ENCODE peak calls at places on chromosomes 6 and 20, in five cellular contexts. H, W, V, S and J are unnamed samples.

GRCh38 chr6:104753251-104753650 is 106.5 kb downstream of the HACE1 start:
- DNase-seq in W (no peak), H (no peak), V (no peak), S (no peak), J (no peak)

GRCh38 chr6:38501931-38502330 is 137.8 kb downstream of the BTBD9 start:
- DNase-seq in W (no peak), H (peak), V (no peak), S (no peak), J (no peak)

GRCh38 chr6:115796061-115796460 is 264.6 kb downstream of the FRK start:
- DNase-seq in H (no peak), W (no peak), S (no peak), V (no peak), J (no peak)

GRCh38 chr6:167141667-167142432 is 15.9 kb downstream of the GPR31 start:
- DNase-seq in W (peak), S (peak), V (peak), H (no peak), J (peak)

GRCh38 chr6:53464483-53464882 is 80.4 kb downstream of the GCLC start:
- DNase-seq in V (no peak), H (no peak), W (no peak), S (no peak), J (no peak)

GRCh38 chr6:29909995-29910394 is 32.3 kb upstream of the HLA-A start:
- DNase-seq in W (no peak), V (no peak), H (no peak), S (no peak), J (peak)

GRCh38 chr6:36686668-36687513 is 8.4 kb downstream of the CDKN1A start:
- DNase-seq in V (no peak), H (no peak), S (no peak), W (no peak), J (no peak)

GRCh38 chr6:70616728-70617260 is 50.1 kb downstream of the SDHAF4 start:
- DNase-seq in H (no peak), V (no peak), W (no peak), S (no peak), J (no peak)

GRCh38 chr6:113856571-113857564 is at the start of gene MARCKS:
- DNase-seq in W (peak), S (no peak), H (peak), V (peak), J (peak)

GRCh38 chr6:125098253-125098652 is 55.3 kb upstream of the TPD52L1 start:
- DNase-seq in S (no peak), H (no peak), V (no peak), W (no peak), J (no peak)

GRCh38 chr6:6686748-6687601 is 98.5 kb downstream of the LY86 start:
- DNase-seq in H (peak), S (no peak), W (peak), V (peak), J (peak)

GRCh38 chr6:7701212-7701834 is 24.6 kb upstream of the BMP6 start:
- DNase-seq in V (no peak), W (peak), S (no peak), H (no peak), J (peak)

GRCh38 chr20:61328906-61329558 is 77.0 kb downstream of the CDH4 start:
- DNase-seq in S (no peak), H (no peak), V (no peak), W (no peak), J (no peak)

GRCh38 chr20:58293453-58293852 is 16.1 kb upstream of the RAB22A start:
- DNase-seq in V (no peak), S (no peak), W (no peak), H (peak), J (no peak)

GRCh38 chr20:14055127-14055742 is 59.9 kb downstream of the MACROD2 start:
- DNase-seq in S (no peak), W (peak), V (peak), H (peak), J (peak)

GRCh38 chr6:19753822-19754221 is 83.3 kb upstream of the ID4 start:
- DNase-seq in V (no peak), S (no peak), W (no peak), H (no peak), J (no peak)

GRCh38 chr20:3251806-3252205 is 12.8 kb upstream of the SLC4A11 start:
- DNase-seq in H (no peak), V (no peak), S (no peak), W (no peak), J (no peak)

GRCh38 chr6:128713461-128713860 is 169.5 kb upstream of the LAMA2 start:
- DNase-seq in W (no peak), V (no peak), S (no peak), H (no peak), J (no peak)

GRCh38 chr6:90466191-90466940 is 120.5 kb downstream of the MAP3K7 start:
- DNase-seq in H (no peak), W (no peak), V (no peak), S (no peak), J (no peak)

GRCh38 chr20:55253765-55254164 is 751.6 kb downstream of the CBLN4 start:
- DNase-seq in V (no peak), H (no peak), S (no peak), W (no peak), J (no peak)

GRCh38 chr6:4351857-4352669 is 216.7 kb upstream of the ECI2 start:
- DNase-seq in V (no peak), S (no peak), H (no peak), W (no peak), J (no peak)